ENCODE peak calls at places on chromosomes 1 and 21, in five cellular contexts. N is stimulated activated CD8-positive, alpha-beta memory T cell treated with anti-CD3 and anti-CD28 coated beads, Interleukin-15, amount 100 ng/mL, for 24 hours; Q is mesothelial cell of epicardium; M is CD8-positive, alpha-beta memory T cell; I is ELR. O is an unnamed sample.

GRCh38 chr1:173332026-173332425 is 124.9 kb upstream of the TNFSF4 start:
- DNase-seq in N (no peak), Q (no peak), M (no peak), I (peak), O (no peak)

GRCh38 chr21:37338671-37339526 is 27.7 kb upstream of the DYRK1A start:
- DNase-seq in N (no peak), I (peak), M (no peak), Q (peak), O (no peak)

GRCh38 chr1:78323311-78323710 is 167.5 kb upstream of the PTGFR start:
- DNase-seq in M (no peak), Q (no peak), I (peak), N (no peak), O (no peak)

GRCh38 chr1:24898152-24898908 is 31.7 kb downstream of the RUNX3 start:
- DNase-seq in Q (peak), I (peak), M (no peak), N (no peak), O (peak)

GRCh38 chr1:41611068-41611931 is 126.8 kb upstream of the EDN2 start:
- DNase-seq in Q (no peak), N (no peak), I (no peak), M (no peak), O (no peak)

GRCh38 chr1:155933591-155934096 is 569 bp downstream of the KHDC4 start:
- DNase-seq in I (peak), Q (no peak), M (no peak), N (no peak), O (no peak)

GRCh38 chr1:234154320-234155251 is 218.7 kb upstream of the COA6 start:
- DNase-seq in N (no peak), M (no peak), I (peak), Q (no peak), O (peak)

GRCh38 chr21:42636535-42636914 is 16.9 kb upstream of the PDE9A start:
- DNase-seq in N (no peak), I (peak), M (no peak), Q (no peak), O (no peak)

GRCh38 chr1:63966016-63966415 is 192.2 kb downstream of the ROR1 start:
- DNase-seq in N (no peak), I (no peak), M (no peak), Q (no peak), O (no peak)

GRCh38 chr1:228745497-228745896 is 10.2 kb downstream of the RHOU start:
- DNase-seq in I (no peak), M (no peak), N (no peak), Q (no peak), O (no peak)

GRCh38 chr1:15991427-15992186 is 12.4 kb upstream of the SRARP start:
- DNase-seq in N (no peak), M (no peak), Q (no peak), I (no peak), O (no peak)

GRCh38 chr1:169618367-169618766 is 11.6 kb downstream of the SELP start:
- DNase-seq in M (no peak), Q (no peak), N (no peak), I (no peak), O (no peak)

GRCh38 chr1:36419569-36419968 is 21.9 kb upstream of the LSM10 start:
- DNase-seq in Q (no peak), N (no peak), M (no peak), I (no peak), O (no peak)

GRCh38 chr1:115474166-115474565 is 136.1 kb upstream of the NGF start:
- DNase-seq in Q (no peak), M (no peak), N (no peak), I (no peak), O (no peak)